ENCODE peak calls at places on chromosome 5, in eight cellular contexts. One of them, this sample, is unnamed.

GRCh38 chr5:102152906-102153787 is 142.9 kb downstream of the SLCO4C1 start:
- DNase-seq in activated CD8-positive, alpha-beta memory T cell treated with anti-CD3 and anti-CD28 coated beads, Interleukin-2, amount 50 U/mL, for 48 hours: no peak
- DNase-seq in WTC11: peak; percentile 24
- DNase-seq in activated naive CD8-positive, alpha-beta T cell treated with anti-CD3 and anti-CD28 coated beads, Interleukin-2, amount 10 ng/mL, durations not matched to agents 7 days and 5 days: no peak
- DNase-seq in GM12892: no peak
- DNase-seq in GM03348: peak; percentile 15
- DNase-seq in G401: peak; percentile 3
- DNase-seq in NCI-H1436: peak; percentile 32
- DNase-seq in this sample: no peak

GRCh38 chr5:173868096-173868879 is 19.9 kb upstream of the CPEB4 start:
- DNase-seq in activated CD8-positive, alpha-beta memory T cell treated with anti-CD3 and anti-CD28 coated beads, Interleukin-2, amount 50 U/mL, for 48 hours: no peak
- DNase-seq in WTC11: no peak
- DNase-seq in activated naive CD8-positive, alpha-beta T cell treated with anti-CD3 and anti-CD28 coated beads, Interleukin-2, amount 10 ng/mL, durations not matched to agents 7 days and 5 days: no peak
- DNase-seq in GM12892: no peak
- DNase-seq in GM03348: no peak
- DNase-seq in G401: no peak
- DNase-seq in NCI-H1436: no peak
- DNase-seq in this sample: no peak

GRCh38 chr5:179862891-179863290 is 4.3 kb upstream of the MRNIP start:
- DNase-seq in activated CD8-positive, alpha-beta memory T cell treated with anti-CD3 and anti-CD28 coated beads, Interleukin-2, amount 50 U/mL, for 48 hours: no peak
- DNase-seq in WTC11: no peak
- DNase-seq in activated naive CD8-positive, alpha-beta T cell treated with anti-CD3 and anti-CD28 coated beads, Interleukin-2, amount 10 ng/mL, durations not matched to agents 7 days and 5 days: no peak
- DNase-seq in GM12892: no peak
- DNase-seq in GM03348: no peak
- DNase-seq in G401: no peak
- DNase-seq in NCI-H1436: no peak
- DNase-seq in this sample: no peak

GRCh38 chr5:40991981-40992559 is 79.1 kb downstream of the MROH2B start:
- DNase-seq in activated CD8-positive, alpha-beta memory T cell treated with anti-CD3 and anti-CD28 coated beads, Interleukin-2, amount 50 U/mL, for 48 hours: no peak
- DNase-seq in WTC11: no peak
- DNase-seq in activated naive CD8-positive, alpha-beta T cell treated with anti-CD3 and anti-CD28 coated beads, Interleukin-2, amount 10 ng/mL, durations not matched to agents 7 days and 5 days: no peak
- DNase-seq in GM12892: no peak
- DNase-seq in GM03348: no peak
- DNase-seq in G401: no peak
- DNase-seq in NCI-H1436: no peak
- DNase-seq in this sample: no peak

GRCh38 chr5:34534237-34535108 is 121.7 kb upstream of the RAI14 start:
- DNase-seq in activated CD8-positive, alpha-beta memory T cell treated with anti-CD3 and anti-CD28 coated beads, Interleukin-2, amount 50 U/mL, for 48 hours: no peak
- DNase-seq in WTC11: no peak
- DNase-seq in activated naive CD8-positive, alpha-beta T cell treated with anti-CD3 and anti-CD28 coated beads, Interleukin-2, amount 10 ng/mL, durations not matched to agents 7 days and 5 days: no peak
- DNase-seq in GM12892: no peak
- DNase-seq in GM03348: peak; percentile 78
- DNase-seq in G401: no peak
- DNase-seq in NCI-H1436: no peak
- DNase-seq in this sample: no peak

GRCh38 chr5:88727705-88728313 is 155.2 kb downstream of the MEF2C start:
- DNase-seq in activated CD8-positive, alpha-beta memory T cell treated with anti-CD3 and anti-CD28 coated beads, Interleukin-2, amount 50 U/mL, for 48 hours: no peak
- DNase-seq in WTC11: no peak
- DNase-seq in activated naive CD8-positive, alpha-beta T cell treated with anti-CD3 and anti-CD28 coated beads, Interleukin-2, amount 10 ng/mL, durations not matched to agents 7 days and 5 days: no peak
- DNase-seq in GM12892: no peak
- DNase-seq in GM03348: peak; percentile 16
- DNase-seq in G401: peak; percentile 40
- DNase-seq in NCI-H1436: no peak
- DNase-seq in this sample: no peak

GRCh38 chr5:3200356-3200755 is 395.3 kb upstream of the IRX1 start:
- DNase-seq in activated CD8-positive, alpha-beta memory T cell treated with anti-CD3 and anti-CD28 coated beads, Interleukin-2, amount 50 U/mL, for 48 hours: no peak
- DNase-seq in WTC11: no peak
- DNase-seq in activated naive CD8-positive, alpha-beta T cell treated with anti-CD3 and anti-CD28 coated beads, Interleukin-2, amount 10 ng/mL, durations not matched to agents 7 days and 5 days: no peak
- DNase-seq in GM12892: no peak
- DNase-seq in GM03348: no peak
- DNase-seq in G401: no peak
- DNase-seq in NCI-H1436: no peak
- DNase-seq in this sample: no peak

GRCh38 chr5:103801681-103802080 is 239.1 kb upstream of the NUDT12 start:
- DNase-seq in activated CD8-positive, alpha-beta memory T cell treated with anti-CD3 and anti-CD28 coated beads, Interleukin-2, amount 50 U/mL, for 48 hours: no peak
- DNase-seq in WTC11: no peak
- DNase-seq in activated naive CD8-positive, alpha-beta T cell treated with anti-CD3 and anti-CD28 coated beads, Interleukin-2, amount 10 ng/mL, durations not matched to agents 7 days and 5 days: no peak
- DNase-seq in GM12892: no peak
- DNase-seq in GM03348: peak; percentile 21
- DNase-seq in G401: no peak
- DNase-seq in NCI-H1436: no peak
- DNase-seq in this sample: no peak

GRCh38 chr5:38650540-38651275 is 94.3 kb upstream of the LIFR start:
- DNase-seq in activated CD8-positive, alpha-beta memory T cell treated with anti-CD3 and anti-CD28 coated beads, Interleukin-2, amount 50 U/mL, for 48 hours: no peak
- DNase-seq in WTC11: no peak
- DNase-seq in activated naive CD8-positive, alpha-beta T cell treated with anti-CD3 and anti-CD28 coated beads, Interleukin-2, amount 10 ng/mL, durations not matched to agents 7 days and 5 days: no peak
- DNase-seq in GM12892: no peak
- DNase-seq in GM03348: no peak
- DNase-seq in G401: no peak
- DNase-seq in NCI-H1436: peak; percentile 16
- DNase-seq in this sample: no peak